ENCODE peak calls at places on chromosomes 7 and 10, in nine cellular contexts. One of them, this sample, is unnamed.

GRCh38 chr7:157427811-157428553 is 91.2 kb downstream of the DNAJB6 start:
- DNase-seq in keratinocyte: no peak
- DNase-seq in aorta: peak; percentile 36
- DNase-seq in RWPE1: no peak
- DNase-seq in Panc1: no peak
- DNase-seq in mammary epithelial cell: no peak
- DNase-seq in fibroblast of lung: no peak
- DNase-seq in PC-3: no peak
- DNase-seq in neuronal stem cell: no peak
- DNase-seq in this sample: no peak

GRCh38 chr7:1941464-1942025 is 271.5 kb downstream of the ELFN1 start:
- DNase-seq in keratinocyte: no peak
- DNase-seq in aorta: peak; percentile 47
- DNase-seq in RWPE1: no peak
- DNase-seq in Panc1: no peak
- DNase-seq in mammary epithelial cell: no peak
- DNase-seq in fibroblast of lung: no peak
- DNase-seq in PC-3: no peak
- DNase-seq in neuronal stem cell: no peak
- DNase-seq in this sample: no peak

GRCh38 chr10:30228638-30229037 is 120.4 kb downstream of the MTPAP start:
- DNase-seq in keratinocyte: no peak
- DNase-seq in aorta: peak; percentile 77
- DNase-seq in RWPE1: no peak
- DNase-seq in Panc1: no peak
- DNase-seq in mammary epithelial cell: no peak
- DNase-seq in fibroblast of lung: no peak
- DNase-seq in PC-3: no peak
- DNase-seq in neuronal stem cell: no peak
- DNase-seq in this sample: no peak

GRCh38 chr7:151857866-151858440 is 19.0 kb downstream of the PRKAG2 start:
- DNase-seq in keratinocyte: no peak
- DNase-seq in aorta: peak; percentile 11
- DNase-seq in RWPE1: no peak
- DNase-seq in Panc1: no peak
- DNase-seq in mammary epithelial cell: no peak
- DNase-seq in fibroblast of lung: no peak
- DNase-seq in PC-3: no peak
- DNase-seq in neuronal stem cell: no peak
- DNase-seq in this sample: no peak

GRCh38 chr10:22133640-22134624 is 83.9 kb downstream of the EBLN1 start:
- DNase-seq in keratinocyte: no peak
- DNase-seq in aorta: no peak
- DNase-seq in RWPE1: no peak
- DNase-seq in Panc1: no peak
- DNase-seq in mammary epithelial cell: no peak
- DNase-seq in fibroblast of lung: no peak
- DNase-seq in PC-3: no peak
- DNase-seq in neuronal stem cell: no peak
- DNase-seq in this sample: no peak

GRCh38 chr7:31791881-31792280 is 104.9 kb downstream of the PPP1R17 start:
- DNase-seq in keratinocyte: no peak
- DNase-seq in aorta: no peak
- DNase-seq in RWPE1: no peak
- DNase-seq in Panc1: no peak
- DNase-seq in mammary epithelial cell: no peak
- DNase-seq in fibroblast of lung: peak; percentile 36
- DNase-seq in PC-3: no peak
- DNase-seq in neuronal stem cell: no peak
- DNase-seq in this sample: no peak

GRCh38 chr10:95454940-95455339 is 106.2 kb downstream of the SORBS1 start:
- DNase-seq in keratinocyte: no peak
- DNase-seq in aorta: no peak
- DNase-seq in RWPE1: no peak
- DNase-seq in Panc1: no peak
- DNase-seq in mammary epithelial cell: no peak
- DNase-seq in fibroblast of lung: no peak
- DNase-seq in PC-3: no peak
- DNase-seq in neuronal stem cell: no peak
- DNase-seq in this sample: no peak

GRCh38 chr7:96548664-96549063 is 161.0 kb downstream of the SEM1 start:
- DNase-seq in keratinocyte: peak; percentile 40
- DNase-seq in aorta: no peak
- DNase-seq in RWPE1: peak; percentile 89
- DNase-seq in Panc1: peak; percentile 74
- DNase-seq in mammary epithelial cell: peak; percentile 80
- DNase-seq in fibroblast of lung: no peak
- DNase-seq in PC-3: peak; percentile 96
- DNase-seq in neuronal stem cell: no peak
- DNase-seq in this sample: peak; percentile 93

GRCh38 chr7:151245360-151246160 is 2.9 kb downstream of the SMARCD3 start:
- DNase-seq in keratinocyte: no peak
- DNase-seq in aorta: peak; percentile 65
- DNase-seq in RWPE1: no peak
- DNase-seq in Panc1: no peak
- DNase-seq in mammary epithelial cell: no peak
- DNase-seq in fibroblast of lung: no peak
- DNase-seq in PC-3: peak; percentile 30
- DNase-seq in neuronal stem cell: peak; percentile 36
- DNase-seq in this sample: no peak

GRCh38 chr10:73950569-73950968 is 39.6 kb downstream of the PLAU start:
- DNase-seq in keratinocyte: no peak
- DNase-seq in aorta: no peak
- DNase-seq in RWPE1: no peak
- DNase-seq in Panc1: no peak
- DNase-seq in mammary epithelial cell: no peak
- DNase-seq in fibroblast of lung: no peak
- DNase-seq in PC-3: no peak
- DNase-seq in neuronal stem cell: peak; percentile 15
- DNase-seq in this sample: no peak

GRCh38 chr10:74297389-74298080 is 146.5 kb downstream of the ADK start:
- DNase-seq in keratinocyte: no peak
- DNase-seq in aorta: no peak
- DNase-seq in RWPE1: no peak
- DNase-seq in Panc1: no peak
- DNase-seq in mammary epithelial cell: no peak
- DNase-seq in fibroblast of lung: no peak
- DNase-seq in PC-3: no peak
- DNase-seq in neuronal stem cell: no peak
- DNase-seq in this sample: no peak

GRCh38 chr10:111122127-111122526 is 45.3 kb downstream of the ADRA2A start:
- DNase-seq in keratinocyte: no peak
- DNase-seq in aorta: no peak
- DNase-seq in RWPE1: no peak
- DNase-seq in Panc1: no peak
- DNase-seq in mammary epithelial cell: no peak
- DNase-seq in fibroblast of lung: no peak
- DNase-seq in PC-3: no peak
- DNase-seq in neuronal stem cell: no peak
- DNase-seq in this sample: no peak

GRCh38 chr10:94403823-94404228 is 1.5 kb downstream of the TBC1D12 start:
- DNase-seq in keratinocyte: no peak
- DNase-seq in aorta: no peak
- DNase-seq in RWPE1: no peak
- DNase-seq in Panc1: no peak
- DNase-seq in mammary epithelial cell: peak; percentile 81
- DNase-seq in fibroblast of lung: no peak
- DNase-seq in PC-3: no peak
- DNase-seq in neuronal stem cell: no peak
- DNase-seq in this sample: no peak

DNA sequence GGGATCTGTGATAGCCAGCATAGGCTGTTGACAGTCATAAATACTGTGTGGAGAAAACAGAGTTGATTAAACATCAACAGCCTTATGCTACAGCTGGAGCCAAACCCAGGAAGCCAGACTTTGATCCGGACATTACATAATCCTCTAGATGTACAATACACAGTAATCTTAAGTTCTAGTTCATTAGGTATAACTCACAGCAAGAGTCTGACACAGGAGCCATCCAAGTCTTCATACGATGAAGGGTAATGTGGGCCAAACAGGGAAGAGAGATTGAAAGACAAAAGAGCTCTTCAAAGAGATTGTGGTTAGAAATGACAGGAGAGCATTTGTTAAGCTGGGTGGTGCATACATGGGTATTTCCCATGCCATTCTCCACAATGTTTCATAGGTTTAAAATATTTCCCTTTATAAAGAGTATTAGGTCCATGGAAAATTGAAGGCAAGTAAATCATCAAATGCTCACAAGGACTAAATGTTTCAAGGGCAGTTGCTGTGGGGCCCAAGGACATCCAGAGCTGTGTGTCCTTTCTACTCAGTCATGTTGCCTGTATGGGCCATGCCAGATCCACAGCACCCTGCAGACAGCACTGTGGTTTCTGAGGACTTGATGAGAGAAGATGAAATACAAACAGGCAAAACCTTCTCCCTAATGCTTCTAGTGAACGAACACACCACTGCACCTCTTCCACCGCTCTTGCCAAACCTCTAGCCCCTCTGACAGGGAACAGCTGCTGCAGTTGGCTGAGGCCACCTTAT is 14.4 kb downstream of the CYP3A7 start:
- DNase-seq in keratinocyte: no peak
- DNase-seq in aorta: no peak
- DNase-seq in RWPE1: no peak
- DNase-seq in Panc1: no peak
- DNase-seq in mammary epithelial cell: peak; percentile 54
- DNase-seq in fibroblast of lung: no peak
- DNase-seq in PC-3: no peak
- DNase-seq in neuronal stem cell: no peak
- DNase-seq in this sample: no peak
- H3K27ac ChIP-seq in keratinocyte: no peak overlapping the region
- H3K27ac ChIP-seq in aorta: no peak overlapping the region
- H3K27ac ChIP-seq in RWPE1: no peak overlapping the region
- H3K27ac ChIP-seq in Panc1: no peak overlapping the region
- H3K27ac ChIP-seq in mammary epithelial cell: no peak overlapping the region
- H3K27ac ChIP-seq in fibroblast of lung: no peak overlapping the region
- H3K27ac ChIP-seq in PC-3: no peak overlapping the region
- H3K27ac ChIP-seq in neuronal stem cell: no peak overlapping the region
- H3K27ac ChIP-seq in this sample: no peak overlapping the region

DNA sequence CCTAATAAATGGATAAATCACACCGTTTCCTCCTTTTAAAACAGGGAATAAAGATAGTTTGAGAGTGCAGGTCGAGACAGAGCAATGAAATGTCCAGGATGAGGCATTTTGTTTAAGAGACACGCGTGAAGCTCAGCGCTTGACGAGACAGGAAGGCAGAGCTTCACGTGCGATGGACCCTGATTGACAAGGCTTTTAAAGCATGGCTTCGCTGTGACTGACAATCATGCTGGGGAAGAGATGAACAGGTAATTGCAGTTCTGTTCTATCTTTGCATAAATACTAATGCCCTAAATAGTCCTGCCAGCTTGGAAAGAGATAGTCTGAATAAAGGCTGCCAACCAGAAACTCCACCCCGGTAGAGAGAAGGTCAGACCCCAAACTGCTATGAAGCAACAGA is 442.3 kb upstream of the PFKP start:
- DNase-seq in keratinocyte: no peak
- DNase-seq in aorta: no peak
- DNase-seq in RWPE1: no peak
- DNase-seq in Panc1: no peak
- DNase-seq in mammary epithelial cell: no peak
- DNase-seq in fibroblast of lung: no peak
- DNase-seq in PC-3: no peak
- DNase-seq in neuronal stem cell: no peak
- DNase-seq in this sample: no peak
- H3K27ac ChIP-seq in keratinocyte: no peak overlapping the region
- H3K27ac ChIP-seq in aorta: no peak overlapping the region
- H3K27ac ChIP-seq in RWPE1: no peak overlapping the region
- H3K27ac ChIP-seq in Panc1: no peak overlapping the region
- H3K27ac ChIP-seq in mammary epithelial cell: no peak overlapping the region
- H3K27ac ChIP-seq in fibroblast of lung: no peak overlapping the region
- H3K27ac ChIP-seq in PC-3: no peak overlapping the region
- H3K27ac ChIP-seq in neuronal stem cell: no peak overlapping the region
- H3K27ac ChIP-seq in this sample: no peak overlapping the region

DNA sequence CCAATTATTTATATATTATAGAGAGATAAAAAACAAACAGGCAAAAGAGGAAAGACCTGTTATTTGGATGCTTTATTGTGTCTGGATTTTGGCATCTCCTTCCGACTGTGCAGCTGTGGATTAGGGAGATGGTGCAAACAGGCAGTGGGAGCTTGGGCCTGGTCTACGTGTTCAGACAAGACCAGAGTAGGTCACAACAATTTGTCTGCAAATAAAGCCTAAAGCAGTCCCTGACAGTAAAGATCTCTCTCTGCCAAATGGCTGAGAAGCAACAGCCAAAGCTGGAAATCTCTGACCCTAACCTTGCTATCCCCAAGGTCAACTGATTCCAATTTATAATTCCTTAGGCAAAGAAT is 82.0 kb downstream of the ABLIM1 start:
- DNase-seq in keratinocyte: no peak
- DNase-seq in aorta: no peak
- DNase-seq in RWPE1: peak; percentile 57
- DNase-seq in Panc1: no peak
- DNase-seq in mammary epithelial cell: peak; percentile 60
- DNase-seq in fibroblast of lung: no peak
- DNase-seq in PC-3: no peak
- DNase-seq in neuronal stem cell: no peak
- DNase-seq in this sample: peak; percentile 22
- H3K27ac ChIP-seq in keratinocyte: no peak overlapping the region
- H3K27ac ChIP-seq in aorta: no peak overlapping the region
- H3K27ac ChIP-seq in RWPE1: peak overlapping the region; percentile 74
- H3K27ac ChIP-seq in Panc1: peak overlapping the region; percentile 27
- H3K27ac ChIP-seq in mammary epithelial cell: peak overlapping the region; percentile 23
- H3K27ac ChIP-seq in fibroblast of lung: no peak overlapping the region
- H3K27ac ChIP-seq in PC-3: no peak overlapping the region
- H3K27ac ChIP-seq in neuronal stem cell: no peak overlapping the region
- H3K27ac ChIP-seq in this sample: no peak overlapping the region

GRCh38 chr7:101241015-101241363 is 3.4 kb upstream of the CLDN15 start:
- DNase-seq in keratinocyte: no peak
- DNase-seq in aorta: no peak
- DNase-seq in RWPE1: no peak
- DNase-seq in Panc1: no peak
- DNase-seq in mammary epithelial cell: no peak
- DNase-seq in fibroblast of lung: no peak
- DNase-seq in PC-3: no peak
- DNase-seq in neuronal stem cell: no peak
- DNase-seq in this sample: no peak

GRCh38 chr7:101244385-101245146 is at the start of gene FIS1:
- DNase-seq in keratinocyte: no peak
- DNase-seq in aorta: peak; percentile 97
- DNase-seq in RWPE1: peak; percentile 85
- DNase-seq in Panc1: peak; percentile 85
- DNase-seq in mammary epithelial cell: peak; percentile 89
- DNase-seq in fibroblast of lung: peak; percentile 87
- DNase-seq in PC-3: peak; percentile 86
- DNase-seq in neuronal stem cell: peak; percentile 86
- DNase-seq in this sample: peak; percentile 52

GRCh38 chr7:101243786-101244384 is 996 bp downstream of the FIS1 start:
- DNase-seq in keratinocyte: no peak
- DNase-seq in aorta: no peak
- DNase-seq in RWPE1: no peak
- DNase-seq in Panc1: no peak
- DNase-seq in mammary epithelial cell: no peak
- DNase-seq in fibroblast of lung: peak; percentile 39
- DNase-seq in PC-3: no peak
- DNase-seq in neuronal stem cell: no peak
- DNase-seq in this sample: no peak

GRCh38 chr7:101248276-101248675 is 3.4 kb upstream of the FIS1 start:
- DNase-seq in keratinocyte: no peak
- DNase-seq in aorta: no peak
- DNase-seq in RWPE1: no peak
- DNase-seq in Panc1: no peak
- DNase-seq in mammary epithelial cell: no peak
- DNase-seq in fibroblast of lung: no peak
- DNase-seq in PC-3: no peak
- DNase-seq in neuronal stem cell: no peak
- DNase-seq in this sample: no peak

GRCh38 chr7:101245147-101245668 is 327 bp upstream of the FIS1 start:
- DNase-seq in keratinocyte: no peak
- DNase-seq in aorta: no peak
- DNase-seq in RWPE1: peak; percentile 87
- DNase-seq in Panc1: no peak
- DNase-seq in mammary epithelial cell: no peak
- DNase-seq in fibroblast of lung: no peak
- DNase-seq in PC-3: no peak
- DNase-seq in neuronal stem cell: no peak
- DNase-seq in this sample: no peak
- H3K27ac ChIP-seq in keratinocyte: peak overlapping the region; percentile 74
- H3K27ac ChIP-seq in aorta: no peak overlapping the region
- H3K27ac ChIP-seq in RWPE1: peak overlapping the region; percentile 90
- H3K27ac ChIP-seq in Panc1: peak overlapping the region; percentile 97
- H3K27ac ChIP-seq in mammary epithelial cell: no peak overlapping the region
- H3K27ac ChIP-seq in fibroblast of lung: peak overlapping the region; percentile 85
- H3K27ac ChIP-seq in PC-3: peak overlapping the region; percentile 78
- H3K27ac ChIP-seq in neuronal stem cell: peak overlapping the region; percentile 50
- H3K27ac ChIP-seq in this sample: peak overlapping the region; percentile 82